ENCODE peak calls at places on chromosomes 16 and 17, in eight cellular contexts. R is ureter; I is stimulated activated CD4-positive, alpha-beta T cell treated with anti-CD3 and anti-CD28 coated beads, Interleukin-4, amount 100 ng/mL, for 1 hour; A is neural crest cell; N is activated naive CD4-positive, alpha-beta T cell; C is GDM1; V is transverse colon; O is CD4-positive, alpha-beta memory T cell. B is an unnamed sample.

GRCh38 chr17:902463-902862 is 77.1 kb downstream of the NXN start:
- DNase-seq in R (no peak), I (no peak), A (no peak), N (no peak), C (no peak), V (no peak), O (no peak), B (no peak)

GRCh38 chr17:81110488-81111040 is 54.7 kb upstream of the PVALEF start:
- DNase-seq in R (no peak), I (no peak), A (no peak), N (no peak), C (no peak), V (no peak), O (no peak), B (no peak)

GRCh38 chr16:22648141-22648540 is 137.4 kb downstream of the NPIPB5 start:
- DNase-seq in R (no peak), I (no peak), A (no peak), N (no peak), C (no peak), V (no peak), O (no peak), B (no peak)

GRCh38 chr17:17042851-17043667 is 802 bp downstream of the MPRIP start:
- DNase-seq in R (no peak), I (peak; percentile 30), A (no peak), N (peak; percentile 16), C (no peak), V (no peak), O (no peak), B (peak; percentile 27)

GRCh38 chr17:44989552-44990138 is 21.5 kb upstream of the C1QL1 start:
- DNase-seq in R (no peak), I (no peak), A (no peak), N (no peak), C (no peak), V (no peak), O (no peak), B (no peak)

GRCh38 chr16:86502856-86503748 is 7.2 kb upstream of the FOXF1 start:
- DNase-seq in R (no peak), I (no peak), A (no peak), N (no peak), C (no peak), V (no peak), O (no peak), B (no peak)

GRCh38 chr17:16013943-16014407 is 14.4 kb downstream of the TTC19 start:
- DNase-seq in R (no peak), I (no peak), A (peak; percentile 13), N (no peak), C (no peak), V (no peak), O (no peak), B (peak; percentile 81)

GRCh38 chr16:25066747-25067631 is 44.6 kb upstream of the LCMT1 start:
- DNase-seq in R (peak; percentile 80), I (peak; percentile 81), A (peak; percentile 73), N (peak; percentile 76), C (peak; percentile 31), V (peak; percentile 88), O (peak; percentile 79), B (peak; percentile 32)

GRCh38 chr16:70553175-70553574 is 29.6 kb downstream of the SF3B3 start:
- DNase-seq in R (no peak), I (no peak), A (no peak), N (no peak), C (no peak), V (no peak), O (no peak), B (no peak)

GRCh38 chr17:47742319-47743181 is 9.5 kb downstream of the TBX21 start:
- DNase-seq in R (peak; percentile 39), I (peak; percentile 53), A (peak; percentile 57), N (peak; percentile 38), C (peak; percentile 24), V (no peak), O (no peak), B (no peak)

GRCh38 chr16:89052191-89052787 is 41.4 kb upstream of the ACSF3 start:
- DNase-seq in R (no peak), I (no peak), A (no peak), N (no peak), C (no peak), V (peak; percentile 71), O (peak; percentile 9), B (no peak)

GRCh38 chr17:9308069-9308468 is 267.6 kb downstream of the STX8 start:
- DNase-seq in R (no peak), I (no peak), A (no peak), N (no peak), C (no peak), V (no peak), O (no peak), B (peak; percentile 3)

GRCh38 chr17:40284085-40284713 is 3.5 kb upstream of the CDC6 start:
- DNase-seq in R (peak; percentile 69), I (no peak), A (no peak), N (no peak), C (no peak), V (peak; percentile 36), O (no peak), B (peak; percentile 70)

GRCh38 chr16:57318240-57318970 is 33.9 kb upstream of the PLLP start:
- DNase-seq in R (no peak), I (no peak), A (no peak), N (no peak), C (no peak), V (no peak), O (no peak), B (no peak)

GRCh38 chr17:77374170-77374936 is 233.6 kb downstream of the SEC14L1 start:
- DNase-seq in R (peak; percentile 83), I (peak; percentile 72), A (peak; percentile 73), N (peak; percentile 58), C (peak; percentile 52), V (peak; percentile 78), O (peak; percentile 82), B (no peak)

GRCh38 chr17:46984892-46985291 is 5.8 kb upstream of the RPRML start:
- DNase-seq in R (no peak), I (no peak), A (no peak), N (no peak), C (no peak), V (peak; percentile 67), O (no peak), B (no peak)

GRCh38 chr17:3029213-3029913 is 34.0 kb downstream of the OR1D5 start:
- DNase-seq in R (peak; percentile 26), I (no peak), A (no peak), N (no peak), C (no peak), V (no peak), O (no peak), B (no peak)

GRCh38 chr17:57517519-57518342 is 227.4 kb downstream of the CCDC182 start:
- DNase-seq in R (no peak), I (no peak), A (no peak), N (no peak), C (no peak), V (no peak), O (no peak), B (no peak)

GRCh38 chr16:71846443-71846842 is 667 bp downstream of the ATXN1L start:
- DNase-seq in R (no peak), I (no peak), A (no peak), N (no peak), C (no peak), V (peak; percentile 20), O (no peak), B (no peak)

GRCh38 chr16:52070341-52071057 is 476.4 kb downstream of the TOX3 start:
- DNase-seq in R (no peak), I (no peak), A (no peak), N (no peak), C (no peak), V (no peak), O (no peak), B (no peak)

GRCh38 chr17:43199633-43200032 is 12.0 kb upstream of the TMEM106A start:
- DNase-seq in R (no peak), I (no peak), A (no peak), N (no peak), C (no peak), V (no peak), O (no peak), B (no peak)

GRCh38 chr17:77491921-77492445 is 351.2 kb downstream of the SEC14L1 start:
- DNase-seq in R (no peak), I (no peak), A (no peak), N (no peak), C (no peak), V (peak; percentile 70), O (peak; percentile 56), B (no peak)

GRCh38 chr16:80034948-80035700 is 434.6 kb upstream of the MAF start:
- DNase-seq in R (no peak), I (no peak), A (no peak), N (no peak), C (no peak), V (no peak), O (no peak), B (no peak)

GRCh38 chr16:73420244-73421040 is 372.5 kb upstream of the ZFHX3 start:
- DNase-seq in R (no peak), I (no peak), A (no peak), N (no peak), C (no peak), V (no peak), O (no peak), B (peak; percentile 71)

GRCh38 chr16:70665113-70665694 is 18.8 kb downstream of the IL34 start:
- DNase-seq in R (no peak), I (no peak), A (no peak), N (no peak), C (no peak), V (no peak), O (no peak), B (no peak)

GRCh38 chr16:10846213-10846998 is 27.8 kb upstream of the TVP23A start:
- DNase-seq in R (no peak), I (no peak), A (no peak), N (no peak), C (no peak), V (no peak), O (no peak), B (no peak)

GRCh38 chr16:12323007-12323699 is 346.6 kb downstream of the SNX29 start:
- DNase-seq in R (no peak), I (no peak), A (no peak), N (no peak), C (no peak), V (no peak), O (peak; percentile 51), B (no peak)

GRCh38 chr16:52501746-52502145 is 45.2 kb downstream of the TOX3 start:
- DNase-seq in R (no peak), I (no peak), A (no peak), N (no peak), C (no peak), V (no peak), O (no peak), B (no peak)

GRCh38 chr16:50940275-50940854 is 198.5 kb downstream of the CYLD start:
- DNase-seq in R (no peak), I (no peak), A (no peak), N (no peak), C (no peak), V (no peak), O (no peak), B (no peak)

GRCh38 chr17:53061446-53061845 is 761.3 kb upstream of the KIF2B start:
- DNase-seq in R (no peak), I (no peak), A (no peak), N (no peak), C (no peak), V (no peak), O (no peak), B (no peak)

B was measured in NCI-H226.